ENCODE peak calls at places on chromosome 1, in five cellular contexts. H is mesenchymal stem cell, M is keratinocyte, P is OCI-LY7, E is heart right ventricle. S is an unnamed sample. For H3K36me3 and H3K4me1, the result is how much of the 10 kb centered on the place peaks cover.

GRCh38 chr1:244065960-244066388 is 14.9 kb downstream of the ZBTB18 start:
- DNase-seq in P (no peak), E (no peak), H (no peak), M (no peak), S (no peak)

GRCh38 chr1:59766463-59766862 is 48.3 kb upstream of the HOOK1 start:
- DNase-seq in E (no peak), M (no peak), P (no peak), H (no peak), S (no peak)

GRCh38 chr1:231938651-231939050 is 312.1 kb downstream of the DISC1 start:
- DNase-seq in M (no peak), H (no peak), E (no peak), P (no peak), S (no peak)

GRCh38 chr1:153711006-153711405 is 16.8 kb upstream of the INTS3 start:
- DNase-seq in E (no peak), P (no peak), M (no peak), H (no peak), S (no peak)

GRCh38 chr1:41751804-41752513 is 166.8 kb downstream of the HIVEP3 start:
- DNase-seq in H (peak), M (no peak), E (no peak), P (peak), S (no peak)

GRCh38 chr1:88935522-88936222 is 44.3 kb upstream of the GTF2B start:
- DNase-seq in P (peak), M (no peak), E (no peak), H (peak), S (no peak)

GRCh38 chr1:201559679-201560162 is 20.8 kb downstream of the NAV1 start:
- DNase-seq in M (peak), E (peak), H (peak), P (peak), S (peak)

GRCh38 chr1:89347296-89347695 is 16.6 kb upstream of the GBP6 start:
- DNase-seq in P (no peak), H (no peak), M (no peak), E (no peak), S (no peak)

GRCh38 chr1:182029379-182030331 is 31.9 kb downstream of the ZNF648 start:
- DNase-seq in P (peak), E (peak), H (peak), M (peak), S (peak)

GRCh38 chr1:23798662-23799142 is 1.9 kb downstream of the GALE start:
- DNase-seq in P (no peak), H (no peak), M (no peak), E (no peak), S (no peak)

GRCh38 chr1:177384461-177384860 is 213.7 kb downstream of the BRINP2 start:
- DNase-seq in M (no peak), H (peak), P (no peak), E (no peak), S (no peak)

GRCh38 chr1:37392051-37392450 is 82.3 kb upstream of the ZC3H12A start:
- DNase-seq in P (no peak), M (no peak), E (no peak), H (no peak), S (no peak)

GRCh38 chr1:181099152-181100014 is 10.9 kb downstream of the IER5 start:
- DNase-seq in H (peak), P (no peak), M (peak), E (no peak), S (no peak)

GRCh38 chr1:114219247-114219872 is 65.7 kb upstream of the SYT6 start:
- DNase-seq in E (no peak), H (peak), P (no peak), M (no peak), S (no peak)

GRCh38 chr1:184118051-184118450 is 66.5 kb downstream of the TSEN15 start:
- DNase-seq in P (no peak), E (no peak), H (peak), M (peak), S (no peak)

GRCh38 chr1:235105051-235106043 is 23.3 kb downstream of the TOMM20 start:
- DNase-seq in P (peak), M (no peak), E (no peak), H (peak), S (peak)

GRCh38 chr1:112312315-112312714 is 83.7 kb upstream of the CTTNBP2NL start:
- DNase-seq in M (no peak), P (no peak), H (no peak), E (no peak), S (no peak)

GRCh38 chr1:32353886-32354570 is 8.3 kb downstream of the FAM229A start:
- DNase-seq in M (no peak), H (peak), P (no peak), E (peak), S (no peak)
- H3K4me3 ChIP-seq in M (no peak), H (peak), P (no peak), E (no peak), S (no peak)

GRCh38 chr1:2400576-2400909 is 8.9 kb downstream of the RER1 start:
- DNase-seq in M (no peak), P (no peak), H (no peak), E (no peak), S (no peak)

GRCh38 chr1:2400950-2401649 is 9.5 kb downstream of the RER1 start:
- DNase-seq in P (no peak), H (no peak), E (no peak), M (no peak), S (no peak)

GRCh38 chr1:2402420-2402819 is 9.9 kb downstream of the PEX10 start:
- DNase-seq in M (no peak), E (no peak), P (no peak), H (no peak), S (no peak)

GRCh38 chr1:2398871-2399270 is 7.2 kb downstream of the RER1 start:
- DNase-seq in E (no peak), M (no peak), P (no peak), H (no peak), S (no peak)

DNA sequence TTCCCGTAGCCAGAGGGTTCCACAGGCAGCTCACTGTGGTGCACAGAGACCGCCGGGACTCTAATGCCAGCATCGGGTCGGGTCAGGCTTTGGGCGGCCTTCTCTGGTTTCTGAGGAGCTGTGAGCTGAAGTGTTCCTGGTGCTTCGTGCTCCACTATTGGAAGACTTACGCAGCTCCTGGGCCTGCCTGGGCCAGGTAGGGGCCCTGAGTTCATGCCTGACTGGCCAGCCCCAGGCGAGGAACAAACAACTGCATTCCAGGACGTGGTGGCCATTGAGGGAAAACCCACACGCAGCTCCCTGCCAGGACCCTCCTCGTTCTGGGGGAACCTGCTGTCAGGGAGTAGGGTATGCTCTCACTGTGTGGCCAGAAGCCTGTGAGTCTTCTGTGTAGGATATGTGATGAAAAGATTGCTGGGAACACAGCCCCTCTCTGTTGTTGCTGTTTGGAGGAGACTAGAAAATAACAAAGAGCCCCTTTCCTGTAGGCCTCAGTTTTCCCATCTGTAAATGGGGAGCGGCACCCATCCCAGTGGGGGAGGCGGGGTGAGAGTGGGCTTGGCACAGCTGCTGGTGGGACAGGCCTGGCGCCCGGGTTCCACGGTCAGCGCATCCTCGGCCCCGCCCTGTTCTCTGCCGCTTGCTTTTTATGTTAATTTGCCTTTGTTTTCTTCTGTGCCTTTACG is 8.4 kb downstream of the RER1 start:
- DNase-seq in H (no peak), P (no peak), E (no peak), M (no peak), S (no peak)
- H3K36me3 ChIP-seq in H (half or more), P (half or more), E (half or more), M (half or more), S (under half)

DNA sequence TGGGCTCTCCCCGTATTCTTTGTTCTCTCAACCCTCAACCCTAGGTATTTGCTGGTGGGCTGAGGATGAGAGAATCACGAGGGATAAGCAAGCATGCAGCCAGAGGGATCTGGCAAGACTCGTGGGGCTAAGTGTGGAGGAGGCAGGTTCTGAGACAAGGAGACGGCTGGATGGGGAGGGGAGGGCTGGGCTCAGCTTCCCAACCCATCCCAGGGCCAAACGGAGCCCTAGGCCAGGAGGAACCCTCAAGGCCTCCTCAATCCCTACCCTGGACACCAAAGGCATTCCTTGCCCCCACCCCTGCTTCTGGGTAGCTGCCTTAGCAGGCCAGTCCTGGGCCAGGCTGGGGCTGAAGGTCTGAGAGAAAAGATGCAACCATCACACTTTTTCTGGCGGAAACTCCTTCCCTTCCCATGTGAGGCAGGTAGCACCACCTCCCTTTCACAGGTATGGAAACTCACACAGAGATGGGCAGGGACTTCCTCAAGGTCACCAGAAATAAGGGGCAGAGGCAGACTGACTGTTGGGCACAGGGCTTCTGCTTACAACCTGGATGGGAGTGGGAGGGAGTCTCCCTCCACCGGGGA is 6.2 kb downstream of the MEF2D start:
- DNase-seq in E (no peak), P (peak), M (no peak), H (no peak), S (no peak)
- H3K4me1 ChIP-seq in E (half or more), P (half or more), M (under half), H (half or more), S (half or more)

GRCh38 chr1:170929412-170929834 is 5.9 kb upstream of the MROH9 start:
- DNase-seq in M (no peak), E (no peak), H (no peak), P (no peak), S (no peak)
- H3K4me3 ChIP-seq in M (no peak), E (no peak), H (peak), P (no peak), S (no peak)

GRCh38 chr1:204123376-204123775 is 28.5 kb downstream of the ETNK2 start:
- DNase-seq in P (no peak), E (no peak), M (no peak), H (no peak), S (no peak)
- H3K36me3 ChIP-seq in P (under half), E (half or more), M (under half), H (half or more), S (under half)

GRCh38 chr1:174206148-174206826 is 47.0 kb downstream of the RABGAP1L start:
- DNase-seq in P (no peak), E (no peak), H (no peak), M (no peak), S (no peak)

GRCh38 chr1:174200746-174201145 is 41.4 kb downstream of the RABGAP1L start:
- DNase-seq in P (no peak), H (no peak), M (no peak), E (no peak), S (peak)

GRCh38 chr1:174209347-174210187 is 50.2 kb downstream of the RABGAP1L start:
- DNase-seq in P (no peak), H (no peak), M (no peak), E (no peak), S (no peak)

DNA sequence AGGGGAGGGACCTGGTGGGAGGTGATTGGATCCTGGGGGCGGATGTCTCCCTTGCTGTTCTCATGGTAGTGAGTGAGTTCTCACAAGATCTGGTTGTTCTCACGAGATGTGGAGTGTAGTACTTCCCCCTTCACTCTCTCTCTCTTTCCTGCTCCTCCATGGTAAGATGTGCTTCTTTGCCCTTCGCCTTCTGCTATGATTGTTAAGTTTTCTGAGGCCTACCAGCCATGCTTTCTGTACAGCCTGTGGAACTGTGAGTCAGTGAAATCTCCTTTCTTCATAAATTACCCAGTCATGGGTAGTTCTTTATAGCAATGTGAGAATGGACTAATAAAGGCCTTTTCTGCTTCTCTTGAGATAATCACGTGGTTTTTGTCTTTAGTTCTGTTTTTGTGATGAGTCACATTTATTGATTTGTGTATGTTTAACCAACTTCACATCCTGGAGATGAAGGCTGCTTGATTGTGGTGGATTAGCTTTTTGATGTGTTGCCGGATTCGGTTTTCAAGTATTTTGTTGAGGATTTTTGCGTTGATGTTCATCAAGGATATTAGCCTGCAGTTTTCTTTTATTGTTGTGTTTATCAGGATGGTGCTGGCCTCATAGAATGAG is 45.5 kb downstream of the RABGAP1L start:
- DNase-seq in M (no peak), P (no peak), H (peak), E (no peak), S (no peak)
- H3K4me1 ChIP-seq in M (under half), P (under half), H (under half), E (under half), S (under half)

DNA sequence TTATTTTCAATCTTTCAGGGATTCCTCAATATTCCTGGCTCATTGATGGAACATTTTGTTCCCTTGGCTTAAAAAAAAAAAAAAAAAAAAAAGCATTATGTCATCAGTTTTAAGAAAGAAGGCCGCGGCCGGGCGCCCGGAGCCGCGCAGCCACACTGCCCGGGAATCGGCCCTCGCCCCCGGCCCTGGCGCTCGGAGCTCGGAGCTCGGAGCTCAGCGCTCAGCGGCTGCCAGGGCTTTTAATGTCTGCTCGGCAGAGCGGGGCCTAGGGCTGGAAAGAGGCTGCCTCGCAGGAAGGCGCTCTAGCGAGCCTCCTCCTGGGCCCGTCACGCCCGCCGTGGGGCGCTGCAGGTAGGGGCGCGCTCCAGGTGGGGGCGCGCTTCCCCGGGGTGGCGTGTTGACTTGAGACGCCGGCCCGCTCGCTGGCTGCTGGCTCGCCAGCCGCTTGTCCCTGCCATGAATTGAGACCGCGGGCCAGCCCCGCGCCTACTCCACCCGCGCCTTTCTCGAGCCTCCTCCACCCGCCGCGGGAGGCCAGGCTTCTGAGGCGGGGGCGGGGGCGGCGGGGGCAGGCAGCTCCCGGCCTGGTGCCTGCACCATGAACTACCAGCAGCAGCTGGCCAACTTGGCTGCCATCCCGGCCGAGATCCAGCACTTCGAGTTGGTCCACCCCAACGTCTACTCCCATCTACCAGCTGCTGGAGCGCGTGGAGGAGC is 5.4 kb upstream of the TDRD5 start:
- DNase-seq in E (peak), H (no peak), M (no peak), P (no peak), S (no peak)
- H3K4me3 ChIP-seq in E (peak), H (peak), M (peak), P (no peak), S (no peak)

DNA sequence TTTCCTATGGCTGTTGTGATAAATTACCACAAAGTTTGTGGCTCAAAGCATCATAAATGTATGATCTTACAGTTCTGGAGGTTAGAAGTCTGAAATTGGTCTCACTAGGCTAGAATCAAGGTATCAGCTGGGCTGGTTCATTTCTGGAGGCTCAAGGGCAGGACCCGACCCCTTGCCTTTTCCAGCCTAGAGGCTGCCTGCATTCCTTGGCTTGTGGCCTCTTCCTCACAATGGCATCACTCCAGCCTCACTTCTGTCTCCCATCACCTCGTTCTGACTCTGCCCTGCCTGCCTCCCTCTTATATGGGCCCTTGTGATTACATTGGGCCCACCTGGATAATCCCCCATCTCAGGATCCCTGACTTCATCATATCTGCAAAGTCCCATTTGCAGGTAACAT is 8.0 kb downstream of the COQ8A start:
- DNase-seq in P (no peak), H (no peak), E (no peak), M (no peak), S (no peak)
- H3K36me3 ChIP-seq in P (under half), H (under half), E (under half), M (under half), S (under half)

GRCh38 chr1:158022554-158023278 is 29.3 kb downstream of the KIRREL1 start:
- DNase-seq in H (no peak), P (no peak), E (no peak), M (no peak), S (no peak)
- H3K4me1 ChIP-seq in H (under half), P (under half), E (half or more), M (half or more), S (under half)

DNA sequence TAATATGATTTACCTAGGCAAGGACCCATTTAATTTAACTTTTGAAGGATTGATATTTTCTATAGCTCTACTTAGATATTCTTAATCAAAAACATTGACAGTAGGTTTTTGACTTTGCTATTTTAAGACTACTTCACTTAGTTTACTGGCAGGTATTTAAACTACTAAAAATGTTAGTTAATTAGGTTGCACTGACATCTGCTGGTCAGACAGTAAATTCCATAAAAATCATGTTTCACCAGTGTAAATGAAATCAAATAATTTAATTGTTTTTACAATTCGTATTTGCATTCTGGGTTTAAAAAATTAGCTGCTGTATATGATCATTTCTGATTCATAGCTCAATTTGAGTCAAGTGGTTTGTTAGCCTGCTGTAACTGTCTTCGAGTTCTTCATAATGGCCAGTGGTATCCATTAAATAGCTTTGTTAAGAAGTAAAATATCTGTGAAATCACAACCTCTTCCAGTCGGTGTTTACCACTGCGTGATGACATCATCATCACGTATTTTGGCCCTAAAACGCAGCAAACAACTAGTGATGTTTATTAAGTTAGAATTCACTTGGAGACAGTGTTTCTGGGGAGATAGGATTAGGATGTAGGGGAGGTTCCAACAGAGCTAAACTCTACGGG is 26.2 kb downstream of the EXTL2 start:
- DNase-seq in P (peak), E (no peak), M (no peak), H (peak), S (no peak)
- H3K4me3 ChIP-seq in P (no peak), E (no peak), M (no peak), H (peak), S (no peak)

S was measured in naive thymus-derived CD4-positive, alpha-beta T cell.